ENCODE peak calls at places on chromosomes 2 and 18, in seven cellular contexts. R, S, Z, M, J, C and B are unnamed samples.

GRCh38 chr2:186695081-186695756 is 1.4 kb downstream of the FAM171B start:
- DNase-seq in J (no peak), C (peak; percentile 67), M (no peak), S (no peak), Z (no peak), R (no peak), B (no peak)

GRCh38 chr18:78729099-78729467 is 250.5 kb upstream of the SALL3 start:
- DNase-seq in R (no peak), S (no peak), J (no peak), Z (no peak), M (no peak), C (no peak), B (peak; percentile 19)

GRCh38 chr2:179422037-179422643 is 157.5 kb upstream of the SESTD1 start:
- DNase-seq in R (peak; percentile 77), J (peak; percentile 40), M (peak; percentile 53), Z (peak; percentile 73), S (peak; percentile 6), C (peak; percentile 29), B (peak; percentile 70)

GRCh38 chr18:32822197-32822596 is 49.4 kb upstream of the KLHL14 start:
- DNase-seq in C (no peak), J (no peak), S (no peak), M (no peak), R (no peak), Z (no peak), B (no peak)

GRCh38 chr2:232386740-232387450 is 8.3 kb downstream of the ALPP start:
- DNase-seq in S (peak; percentile 36), M (no peak), J (no peak), Z (no peak), C (peak; percentile 26), R (peak; percentile 40), B (peak; percentile 48)

GRCh38 chr2:163778045-163778753 is 42.4 kb upstream of the FIGN start:
- DNase-seq in J (no peak), M (no peak), S (peak; percentile 15), Z (no peak), C (peak; percentile 98), R (peak; percentile 64), B (no peak)

GRCh38 chr2:195304310-195304709 is 352.7 kb upstream of the SLC39A10 start:
- DNase-seq in M (no peak), S (no peak), Z (no peak), J (no peak), R (no peak), C (no peak), B (no peak)

GRCh38 chr2:32277363-32277673 is 386 bp upstream of the YIPF4 start:
- DNase-seq in R (no peak), M (no peak), C (no peak), J (no peak), Z (no peak), S (no peak), B (no peak)

GRCh38 chr2:73448856-73449255 is 63.2 kb downstream of the ALMS1 start:
- DNase-seq in Z (no peak), C (no peak), J (no peak), M (no peak), R (no peak), S (no peak), B (no peak)

GRCh38 chr2:199309973-199310372 is 147.8 kb downstream of the SATB2 start:
- DNase-seq in J (no peak), S (no peak), R (no peak), Z (no peak), C (no peak), M (peak; percentile 12), B (no peak)

GRCh38 chr18:25799221-25799620 is 291.2 kb downstream of the SS18 start:
- DNase-seq in R (no peak), Z (no peak), S (no peak), C (peak; percentile 54), J (no peak), M (no peak), B (no peak)

GRCh38 chr18:79962835-79963657 is 1.4 kb upstream of the HSBP1L1 start:
- DNase-seq in R (no peak), C (no peak), J (peak; percentile 68), M (no peak), Z (no peak), S (no peak), B (no peak)

GRCh38 chr2:222796413-222797103 is 64.3 kb upstream of the ACSL3 start:
- DNase-seq in J (no peak), R (no peak), Z (no peak), C (no peak), M (no peak), S (no peak), B (peak; percentile 80)

GRCh38 chr2:85851253-85851955 is 37.4 kb downstream of the ST3GAL5 start:
- DNase-seq in C (no peak), M (no peak), J (peak; percentile 33), Z (no peak), S (no peak), R (peak; percentile 61), B (no peak)

GRCh38 chr2:46435796-46436360 is 43.5 kb upstream of the TMEM247 start:
- DNase-seq in S (no peak), M (no peak), C (peak; percentile 73), R (no peak), J (no peak), Z (no peak), B (no peak)

GRCh38 chr2:28993211-28993960 is 12.3 kb downstream of the TOGARAM2 start:
- DNase-seq in Z (peak; percentile 68), M (no peak), C (no peak), R (no peak), S (no peak), J (no peak), B (no peak)

GRCh38 chr2:47501374-47502200 is 98.6 kb downstream of the MSH2 start:
- DNase-seq in M (no peak), C (peak; percentile 31), S (no peak), J (no peak), R (no peak), Z (no peak), B (no peak)

GRCh38 chr2:23606968-23607367 is 222.0 kb downstream of the KLHL29 start:
- DNase-seq in M (no peak), S (no peak), C (peak; percentile 73), J (no peak), Z (peak; percentile 25), R (no peak), B (no peak)

GRCh38 chr2:215507836-215508235 is 72.0 kb upstream of the FN1 start:
- DNase-seq in J (no peak), M (no peak), R (no peak), C (peak; percentile 69), S (no peak), Z (no peak), B (no peak)

GRCh38 chr2:29343830-29344229 is 228.6 kb downstream of the CLIP4 start:
- DNase-seq in S (no peak), J (no peak), C (no peak), M (no peak), R (no peak), Z (no peak), B (no peak)

GRCh38 chr2:84840306-84840705 is 40.6 kb downstream of the TRABD2A start:
- DNase-seq in C (peak; percentile 23), S (no peak), Z (no peak), M (no peak), J (no peak), R (no peak), B (no peak)

GRCh38 chr2:179936654-179937053 is 70.4 kb downstream of the CWC22 start:
- DNase-seq in M (peak; percentile 14), J (peak; percentile 17), S (no peak), R (no peak), Z (no peak), C (no peak), B (peak; percentile 61)

GRCh38 chr2:41932241-41933034 is 115.4 kb upstream of the PKDCC start:
- DNase-seq in J (peak; percentile 31), C (peak; percentile 95), M (no peak), R (peak; percentile 88), Z (peak; percentile 53), S (no peak), B (no peak)

GRCh38 chr18:44839239-44839666 is 158.6 kb downstream of the SETBP1 start:
- DNase-seq in C (peak; percentile 66), R (peak; percentile 90), S (peak; percentile 38), Z (peak; percentile 79), M (peak; percentile 18), J (peak; percentile 89), B (peak; percentile 69)

GRCh38 chr2:30677861-30678385 is 129.3 kb downstream of the CAPN13 start:
- DNase-seq in C (no peak), Z (no peak), R (no peak), J (no peak), M (no peak), S (no peak), B (no peak)

GRCh38 chr18:46070232-46070631 is 1.8 kb downstream of the PSTPIP2 start:
- DNase-seq in J (no peak), R (no peak), C (no peak), S (no peak), Z (no peak), M (no peak), B (no peak)
- H3K4me1 ChIP-seq in J (no peaks in the 10 kb centered on the region), R (no peaks in the 10 kb centered on the region), C (peaks cover 20% of the 10 kb centered on the region), S (peaks cover 3% of the 10 kb centered on the region), Z (peaks cover 40% of the 10 kb centered on the region), M (peaks cover 4% of the 10 kb centered on the region), B (peaks cover 12% of the 10 kb centered on the region)

DNA sequence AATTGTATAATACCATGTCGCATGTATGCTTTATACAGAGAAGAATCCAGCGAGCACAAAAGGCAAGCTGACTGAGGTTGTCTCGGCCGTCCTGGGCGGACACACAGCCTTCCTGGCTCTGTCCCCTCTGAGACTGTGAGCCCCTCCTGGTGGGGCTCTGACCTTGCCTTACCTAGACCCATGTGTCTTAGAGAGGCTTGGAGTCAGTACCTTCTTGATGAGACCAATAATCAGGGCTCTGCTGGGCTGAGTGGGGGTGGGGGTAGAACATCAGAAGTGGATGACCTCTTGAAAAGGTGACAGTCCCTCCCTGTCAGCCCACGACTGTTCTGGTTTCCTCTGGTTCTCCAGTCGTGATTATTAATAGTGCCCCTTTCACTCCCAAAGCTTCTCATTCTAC is 31.1 kb downstream of the TWIST2 start:
- DNase-seq in J (no peak), R (no peak), C (no peak), Z (no peak), M (no peak), S (no peak), B (no peak)
- H3K4me1 ChIP-seq in J (no peaks in the 10 kb centered on the region), R (no peaks in the 10 kb centered on the region), C (peaks cover 7% of the 10 kb centered on the region), Z (no peaks in the 10 kb centered on the region), M (peaks cover 3% of the 10 kb centered on the region), S (peaks cover 4% of the 10 kb centered on the region), B (no peaks in the 10 kb centered on the region)

DNA sequence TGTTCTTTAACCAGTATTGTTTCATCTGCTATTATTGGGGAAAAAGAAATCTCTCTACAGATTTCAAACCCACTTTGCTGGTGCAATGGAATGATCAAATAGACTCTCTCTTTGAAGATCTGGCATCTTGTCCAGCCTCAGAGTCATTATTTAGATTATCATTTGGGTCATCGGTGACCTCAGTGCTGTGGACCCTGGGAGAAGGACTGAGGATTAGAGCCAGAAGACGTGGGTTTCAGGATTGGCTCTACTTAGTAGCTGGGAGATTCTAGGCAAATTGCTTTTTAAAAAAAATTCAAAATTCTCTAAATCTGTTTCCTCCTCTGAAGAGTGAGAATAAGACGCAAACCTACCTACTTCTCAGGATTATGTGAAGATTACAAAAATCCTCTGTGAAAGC is 107.6 kb upstream of the CTAGE1 start:
- DNase-seq in J (no peak), M (no peak), S (no peak), Z (no peak), R (no peak), C (no peak), B (no peak)
- H3K4me1 ChIP-seq in J (no peaks in the 10 kb centered on the region), M (peaks cover 12% of the 10 kb centered on the region), S (no peaks in the 10 kb centered on the region), Z (no peaks in the 10 kb centered on the region), R (no peaks in the 10 kb centered on the region), C (no peaks in the 10 kb centered on the region), B (peaks cover 9% of the 10 kb centered on the region)

GRCh38 chr2:9370746-9371145 is 52.6 kb downstream of the ITGB1BP1 start:
- DNase-seq in R (no peak), Z (no peak), S (no peak), J (no peak), C (no peak), M (no peak), B (no peak)
- H3K4me1 ChIP-seq in R (no peaks in the 10 kb centered on the region), Z (no peaks in the 10 kb centered on the region), S (no peaks in the 10 kb centered on the region), J (no peaks in the 10 kb centered on the region), C (peaks cover 6% of the 10 kb centered on the region), M (no peaks in the 10 kb centered on the region), B (peaks cover 5% of the 10 kb centered on the region)

GRCh38 chr2:105928563-105928962 is 183.9 kb downstream of the NCK2 start:
- DNase-seq in M (no peak), C (no peak), Z (no peak), R (no peak), S (no peak), J (no peak), B (no peak)
- H3K4me1 ChIP-seq in M (no peaks in the 10 kb centered on the region), C (no peaks in the 10 kb centered on the region), Z (no peaks in the 10 kb centered on the region), R (no peaks in the 10 kb centered on the region), S (no peaks in the 10 kb centered on the region), J (no peaks in the 10 kb centered on the region), B (no peaks in the 10 kb centered on the region)